ENCODE peak calls at places on chromosomes 2 and 18, in seven cellular contexts. Z is NB4, D is EH, X is left cardiac atrium, G is Kasumi-1, K is neuronal stem cell, A is LoVo. M is an unnamed sample.

GRCh38 chr2:237877576-237878307 is 18.3 kb downstream of the RAMP1 start:
- DNase-seq in A (no peak), X (no peak), D (no peak), Z (no peak), G (no peak), K (no peak), M (peak)

GRCh38 chr2:100940240-100940639 is 61.8 kb upstream of the RPL31 start:
- DNase-seq in G (no peak), K (no peak), Z (no peak), A (no peak), D (peak), X (no peak), M (no peak)

GRCh38 chr2:239303711-239304532 is 96.9 kb downstream of the HDAC4 start:
- DNase-seq in X (peak), G (no peak), A (no peak), K (no peak), Z (no peak), D (no peak), M (no peak)

GRCh38 chr2:235647836-235648235 is 154.0 kb downstream of the AGAP1 start:
- DNase-seq in Z (no peak), A (no peak), G (no peak), X (no peak), K (no peak), D (peak), M (no peak)

GRCh38 chr2:55839182-55839819 is 84.3 kb downstream of the EFEMP1 start:
- DNase-seq in X (no peak), A (no peak), D (peak), Z (no peak), K (no peak), G (no peak), M (peak)

GRCh38 chr2:23412556-23413155 is 27.7 kb downstream of the KLHL29 start:
- DNase-seq in A (peak), X (no peak), D (peak), K (no peak), Z (no peak), G (no peak), M (no peak)

GRCh38 chr2:237184192-237184922 is 98.7 kb downstream of the COPS8 start:
- DNase-seq in K (no peak), A (no peak), G (no peak), Z (no peak), X (no peak), D (peak), M (no peak)

GRCh38 chr18:31487251-31488015 is 10.5 kb upstream of the DSG2 start:
- DNase-seq in Z (no peak), X (no peak), G (no peak), A (no peak), K (no peak), D (peak), M (no peak)

GRCh38 chr2:101802329-101802728 is 104.8 kb downstream of the MAP4K4 start:
- DNase-seq in G (no peak), Z (no peak), A (no peak), D (no peak), X (no peak), K (no peak), M (peak)

GRCh38 chr2:26462511-26463251 is 15.2 kb downstream of the OTOF start:
- DNase-seq in Z (peak), K (peak), X (no peak), D (peak), G (peak), A (no peak), M (peak)

GRCh38 chr2:196592912-196593881 is 46.3 kb upstream of the CCDC150 start:
- DNase-seq in X (peak), A (peak), D (peak), Z (peak), G (peak), K (peak), M (peak)

GRCh38 chr2:47309952-47310800 is 92.8 kb upstream of the MSH2 start:
- DNase-seq in K (no peak), X (no peak), G (peak), Z (peak), D (no peak), A (peak), M (no peak)

GRCh38 chr18:12839526-12840196 is 44.4 kb downstream of the PTPN2 start:
- DNase-seq in G (peak), Z (peak), D (peak), K (no peak), X (no peak), A (no peak), M (no peak)

GRCh38 chr2:152542344-152542994 is 174.8 kb downstream of the PRPF40A start:
- DNase-seq in G (peak), D (no peak), X (no peak), A (no peak), Z (no peak), K (no peak), M (no peak)

GRCh38 chr18:25921677-25922421 is 168.6 kb downstream of the SS18 start:
- DNase-seq in D (peak), A (peak), Z (peak), K (no peak), G (peak), X (no peak), M (peak)

GRCh38 chr2:195848119-195848899 is 191.3 kb downstream of the SLC39A10 start:
- DNase-seq in A (no peak), G (peak), X (no peak), Z (peak), K (no peak), D (no peak), M (no peak)

GRCh38 chr18:3596324-3597158 is 146.6 kb downstream of the TGIF1 start:
- DNase-seq in G (peak), Z (peak), K (no peak), A (no peak), X (peak), D (peak), M (no peak)

GRCh38 chr18:7844017-7844416 is 276.9 kb downstream of the PTPRM start:
- DNase-seq in K (no peak), A (no peak), X (no peak), G (peak), Z (peak), D (peak), M (no peak)

GRCh38 chr2:234422895-234423505 is 73.9 kb downstream of the ARL4C start:
- DNase-seq in K (no peak), X (no peak), Z (no peak), G (no peak), D (no peak), A (no peak), M (no peak)

GRCh38 chr18:42201137-42201536 is 246.1 kb downstream of the PIK3C3 start:
- DNase-seq in X (no peak), A (no peak), Z (no peak), D (no peak), G (no peak), K (no peak), M (no peak)

GRCh38 chr18:48228841-48229240 is 180.3 kb downstream of the ZBTB7C start:
- DNase-seq in K (no peak), X (no peak), Z (no peak), A (no peak), D (no peak), G (no peak), M (no peak)

GRCh38 chr2:50344509-50345106 is 687.3 kb downstream of the NRXN1 start:
- DNase-seq in Z (peak), G (peak), D (no peak), A (no peak), K (no peak), X (no peak), M (no peak)

M was measured in iPS-NIHi11.